ENCODE peak calls at places on chromosomes 11 and 22, in six cellular contexts. B is endothelial cell of umbilical vein, M is HCT116, G is sigmoid colon, W is GM12878, D is breast epithelium. R is an unnamed sample. For H3K4me1, the result is how much of the 10 kb centered on the place peaks cover.

GRCh38 chr11:65078151-65078550 is 5.7 kb downstream of the CDCA5 start:
- DNase-seq in B (peak), M (peak), G (no peak), W (no peak), D (no peak), R (no peak)

GRCh38 chr11:94740975-94741707 is 27.0 kb upstream of the AMOTL1 start:
- DNase-seq in B (peak), M (peak), G (peak), W (no peak), D (peak), R (no peak)

GRCh38 chr11:124725719-124726105 is 14.0 kb upstream of the NRGN start:
- DNase-seq in B (peak), M (no peak), G (no peak), W (no peak), D (no peak), R (no peak)

GRCh38 chr11:74185695-74186094 is 14.6 kb downstream of the PPME1 start:
- DNase-seq in B (no peak), M (no peak), G (no peak), W (no peak), D (no peak), R (no peak)

GRCh38 chr22:16949561-16949960 is 58.5 kb downstream of the GAB4 start:
- DNase-seq in B (no peak), M (peak), G (no peak), W (peak), D (no peak), R (no peak)

GRCh38 chr11:119196833-119197483 is 9.2 kb upstream of the CBL start:
- DNase-seq in B (peak), M (peak), G (peak), W (peak), D (no peak), R (no peak)

GRCh38 chr22:40525250-40525884 is 111.2 kb downstream of the MRTFA start:
- DNase-seq in B (peak), M (no peak), G (no peak), W (no peak), D (no peak), R (no peak)

GRCh38 chr22:26086359-26086758 is 82.9 kb upstream of the SEZ6L start:
- DNase-seq in B (no peak), M (no peak), G (no peak), W (no peak), D (no peak), R (no peak)

GRCh38 chr11:44793350-44794090 is 66.8 kb downstream of the TSPAN18 start:
- DNase-seq in B (no peak), M (no peak), G (no peak), W (no peak), D (no peak), R (no peak)

GRCh38 chr11:56705784-56706396 is 7.0 kb downstream of the OR9G1 start:
- DNase-seq in B (no peak), M (no peak), G (no peak), W (no peak), D (no peak), R (no peak)

GRCh38 chr22:46612904-46613605 is 7.1 kb upstream of the GRAMD4 start:
- DNase-seq in B (peak), M (no peak), G (no peak), W (no peak), D (no peak), R (no peak)

GRCh38 chr11:108958446-108959123 is 293.7 kb downstream of the DDX10 start:
- DNase-seq in B (peak), M (no peak), G (no peak), W (no peak), D (no peak), R (no peak)

GRCh38 chr11:133198326-133198725 is 334.0 kb downstream of the OPCML start:
- DNase-seq in B (no peak), M (no peak), G (no peak), W (no peak), D (no peak), R (peak)

GRCh38 chr22:36682835-36683234 is 20.7 kb downstream of the CACNG2 start:
- DNase-seq in B (no peak), M (no peak), G (no peak), W (no peak), D (no peak), R (no peak)

GRCh38 chr11:117145393-117145761 is 1.3 kb downstream of the PAFAH1B2 start:
- DNase-seq in B (peak), M (no peak), G (no peak), W (no peak), D (no peak), R (no peak)

GRCh38 chr11:116644201-116644947 is 128.4 kb downstream of the BUD13 start:
- DNase-seq in B (no peak), M (no peak), G (no peak), W (no peak), D (no peak), R (peak)

GRCh38 chr11:19954899-19955298 is 205.4 kb downstream of the DBX1 start:
- DNase-seq in B (no peak), M (no peak), G (no peak), W (no peak), D (no peak), R (no peak)

GRCh38 chr11:120547871-120548681 is 36.5 kb downstream of the GRIK4 start:
- DNase-seq in B (peak), M (peak), G (peak), W (no peak), D (peak), R (peak)

GRCh38 chr22:34430386-34430785 is 510.1 kb upstream of the LARGE1 start:
- DNase-seq in B (no peak), M (no peak), G (no peak), W (no peak), D (no peak), R (no peak)

GRCh38 chr11:125938418-125938817 is 7.4 kb upstream of the VSIG10L2 start:
- DNase-seq in B (no peak), M (no peak), G (peak), W (no peak), D (no peak), R (no peak)

GRCh38 chr22:24806663-24807001 is 621 bp downstream of the SGSM1 start:
- DNase-seq in B (no peak), M (no peak), G (no peak), W (no peak), D (no peak), R (no peak)

GRCh38 chr11:2442554-2442953 is 1.8 kb downstream of the TRPM5 start:
- DNase-seq in B (no peak), M (no peak), G (no peak), W (no peak), D (no peak), R (no peak)

GRCh38 chr22:19844423-19845368 is 10.0 kb downstream of the GNB1L start:
- DNase-seq in B (peak), M (no peak), G (peak), W (no peak), D (no peak), R (no peak)

GRCh38 chr11:106473089-106473722 is 395.7 kb downstream of the AASDHPPT start:
- DNase-seq in B (peak), M (no peak), G (no peak), W (no peak), D (no peak), R (no peak)

GRCh38 chr11:57240757-57241156 is 3.7 kb upstream of the APLNR start:
- DNase-seq in B (no peak), M (no peak), G (no peak), W (no peak), D (no peak), R (no peak)

GRCh38 chr11:80638296-80638695 is 1197.5 kb upstream of the TENM4 start:
- DNase-seq in B (no peak), M (no peak), G (no peak), W (no peak), D (no peak), R (no peak)

GRCh38 chr22:35910013-35910860 is 118.4 kb downstream of the RBFOX2 start:
- DNase-seq in B (peak), M (no peak), G (no peak), W (no peak), D (no peak), R (no peak)

GRCh38 chr22:25495286-25495685 is 69.2 kb upstream of the GRK3 start:
- DNase-seq in B (no peak), M (no peak), G (no peak), W (no peak), D (no peak), R (no peak)

GRCh38 chr11:34926101-34926830 is 9.8 kb downstream of the PDHX start:
- DNase-seq in B (peak), M (peak), G (no peak), W (no peak), D (no peak), R (no peak)

GRCh38 chr22:49659281-49659923 is 168.3 kb downstream of the BRD1 start:
- DNase-seq in B (no peak), M (no peak), G (peak), W (no peak), D (peak), R (no peak)

GRCh38 chr22:44805663-44806062 is 53.3 kb downstream of the ARHGAP8 start:
- DNase-seq in B (no peak), M (no peak), G (no peak), W (no peak), D (no peak), R (no peak)

GRCh38 chr11:114348200-114349191 is 51.8 kb downstream of the C11orf71 start:
- DNase-seq in B (peak), M (peak), G (no peak), W (no peak), D (no peak), R (no peak)

DNA sequence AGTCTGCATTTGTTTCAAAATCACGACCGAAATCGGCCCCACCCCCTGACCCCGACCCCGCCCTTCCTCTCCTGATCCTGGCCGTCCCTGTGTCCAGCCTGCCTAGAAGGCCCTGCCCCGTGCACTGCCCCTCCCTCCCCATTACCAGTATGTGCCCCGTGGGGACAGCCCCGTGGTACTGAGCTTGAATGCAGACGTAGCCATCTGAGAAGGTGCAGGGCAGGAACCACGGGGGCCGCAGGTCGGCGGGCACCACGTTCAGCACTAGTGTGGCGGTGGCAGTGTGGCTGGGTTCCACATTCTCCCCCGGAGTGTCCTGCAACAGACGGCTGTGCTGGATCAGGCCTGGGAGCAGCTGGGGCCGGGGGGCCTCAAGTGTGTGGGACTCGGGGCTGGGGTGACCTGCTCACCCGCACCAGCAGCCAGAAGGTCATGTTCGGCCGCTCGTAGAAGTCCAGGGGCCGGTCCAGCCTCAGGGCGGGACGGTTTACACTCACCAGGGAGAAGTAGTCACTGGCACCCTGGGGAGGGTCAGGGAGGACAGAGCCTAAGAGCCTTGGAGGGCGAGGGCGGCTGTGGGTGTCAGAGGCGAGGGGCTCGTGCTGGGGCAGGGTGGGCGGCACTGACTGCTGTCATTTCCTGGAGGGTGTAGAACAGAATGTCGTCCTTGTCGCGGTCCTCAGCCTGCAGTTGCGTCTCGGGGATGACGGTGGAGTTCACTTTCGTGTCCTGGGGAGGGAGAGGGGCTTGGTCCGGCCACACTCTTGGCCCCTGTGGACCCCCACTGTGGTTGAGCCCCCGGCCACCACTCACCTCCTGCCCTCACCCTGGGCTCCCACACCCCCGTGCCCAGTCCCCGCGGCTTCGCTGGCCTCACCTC is 3.6 kb downstream of the CDHR5 start:
- DNase-seq in B (no peak), M (no peak), G (peak), W (no peak), D (no peak), R (no peak)
- TF ChIP-seq POLR2AphosphoS5 in B (no peak), M (no peak), G (no peak), W (no peak), D (no peak), R (no peak)

GRCh38 chr11:45852018-45852711 is 4.9 kb downstream of the CRY2 start:
- DNase-seq in B (no peak), M (no peak), G (no peak), W (no peak), D (no peak), R (no peak)
- H3K4me1 ChIP-seq in B (under half), M (under half), G (under half), W (under half), D (under half), R (half or more)

DNA sequence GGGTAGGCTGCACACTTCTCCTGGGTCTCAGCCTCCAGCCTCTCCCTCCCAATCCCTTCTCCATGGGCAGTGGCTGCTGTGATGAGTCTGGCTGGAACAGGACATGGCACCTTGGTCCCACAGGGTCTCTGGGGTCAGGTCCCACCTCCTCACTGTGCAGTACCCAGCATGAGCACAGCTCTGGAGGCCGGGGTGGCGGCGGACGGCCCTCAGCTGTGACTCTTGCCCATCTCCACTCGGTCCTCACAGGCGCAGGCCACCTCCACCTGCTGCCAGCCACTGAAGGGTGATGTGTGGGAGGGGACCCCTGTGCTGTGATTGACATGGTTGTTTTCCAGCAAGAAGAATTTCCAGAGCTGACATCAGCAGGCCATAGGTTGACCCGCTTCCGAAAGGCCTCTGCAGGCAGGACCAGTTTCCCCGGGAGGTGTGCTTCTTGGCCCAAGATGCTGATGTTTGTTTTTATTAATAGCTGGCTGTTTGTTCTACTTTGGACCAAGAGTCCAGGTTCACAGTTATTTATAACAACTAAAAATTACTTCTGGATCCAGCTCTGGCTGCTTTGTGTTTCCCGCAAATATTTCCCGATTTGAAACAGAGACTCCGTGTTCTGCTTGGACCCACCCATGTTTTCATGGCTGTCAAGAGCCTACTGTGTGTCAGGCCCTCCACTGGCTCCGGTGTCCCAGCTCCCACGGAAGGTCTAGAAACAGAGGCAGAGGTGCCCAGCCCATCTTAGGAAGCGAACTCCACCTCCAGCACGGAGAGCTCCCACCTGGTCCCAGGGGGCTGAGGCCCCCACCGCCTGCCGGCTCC is 45.7 kb downstream of the SCUBE1 start:
- DNase-seq in B (no peak), M (no peak), G (peak), W (no peak), D (no peak), R (no peak)
- TF ChIP-seq POLR2AphosphoS5 in B (no peak), M (no peak), G (no peak), W (no peak), D (peak), R (peak)

GRCh38 chr11:66312549-66313320 is 4.1 kb downstream of the CD248 start:
- DNase-seq in B (peak), M (peak), G (peak), W (no peak), D (peak), R (peak)
- H3K4me1 ChIP-seq in B (under half), M (under half), G (under half), W (under half), D (under half), R (half or more)